ENCODE peak calls at places on chromosome 11, in seven cellular contexts. One of them, this sample, is unnamed.

GRCh38 chr11:97143463-97143862 is 753.6 kb downstream of the JRKL start:
- DNase-seq in T follicular helper cell: no peak
- DNase-seq in kidney: no peak
- DNase-seq in hippocampal formation: no peak
- DNase-seq in activated naive CD4-positive, alpha-beta T cell treated with anti-CD3 and anti-CD28 coated beads, Interleukin-2, amount 10 ng/mL, durations not matched to agents 7 days and 5 days: no peak
- DNase-seq in body of pancreas: no peak
- DNase-seq in neural crest cell: no peak
- DNase-seq in this sample: no peak

GRCh38 chr11:19628018-19628417 is 84.6 kb upstream of the NAV2 start:
- DNase-seq in T follicular helper cell: no peak
- DNase-seq in kidney: peak
- DNase-seq in hippocampal formation: no peak
- DNase-seq in activated naive CD4-positive, alpha-beta T cell treated with anti-CD3 and anti-CD28 coated beads, Interleukin-2, amount 10 ng/mL, durations not matched to agents 7 days and 5 days: no peak
- DNase-seq in body of pancreas: peak
- DNase-seq in neural crest cell: no peak
- DNase-seq in this sample: no peak

GRCh38 chr11:2212411-2213251 is 41.0 kb upstream of the TH start:
- DNase-seq in T follicular helper cell: no peak
- DNase-seq in kidney: peak
- DNase-seq in hippocampal formation: no peak
- DNase-seq in activated naive CD4-positive, alpha-beta T cell treated with anti-CD3 and anti-CD28 coated beads, Interleukin-2, amount 10 ng/mL, durations not matched to agents 7 days and 5 days: peak
- DNase-seq in body of pancreas: peak
- DNase-seq in neural crest cell: no peak
- DNase-seq in this sample: no peak

GRCh38 chr11:44564653-44565007 is 833 bp upstream of the CD82 start:
- DNase-seq in T follicular helper cell: no peak
- DNase-seq in kidney: peak
- DNase-seq in hippocampal formation: no peak
- DNase-seq in activated naive CD4-positive, alpha-beta T cell treated with anti-CD3 and anti-CD28 coated beads, Interleukin-2, amount 10 ng/mL, durations not matched to agents 7 days and 5 days: no peak
- DNase-seq in body of pancreas: peak
- DNase-seq in neural crest cell: no peak
- DNase-seq in this sample: peak

GRCh38 chr11:69115586-69116560 is 39.9 kb upstream of the SMIM38 start:
- DNase-seq in T follicular helper cell: no peak
- DNase-seq in kidney: peak
- DNase-seq in hippocampal formation: no peak
- DNase-seq in activated naive CD4-positive, alpha-beta T cell treated with anti-CD3 and anti-CD28 coated beads, Interleukin-2, amount 10 ng/mL, durations not matched to agents 7 days and 5 days: no peak
- DNase-seq in body of pancreas: peak
- DNase-seq in neural crest cell: no peak
- DNase-seq in this sample: no peak

GRCh38 chr11:62497132-62497915 is 49.3 kb downstream of the AHNAK start:
- DNase-seq in T follicular helper cell: no peak
- DNase-seq in kidney: no peak
- DNase-seq in hippocampal formation: peak
- DNase-seq in activated naive CD4-positive, alpha-beta T cell treated with anti-CD3 and anti-CD28 coated beads, Interleukin-2, amount 10 ng/mL, durations not matched to agents 7 days and 5 days: peak
- DNase-seq in body of pancreas: no peak
- DNase-seq in neural crest cell: no peak
- DNase-seq in this sample: peak

GRCh38 chr11:637593-638507 is 781 bp downstream of the DRD4 start:
- DNase-seq in T follicular helper cell: no peak
- DNase-seq in kidney: peak
- DNase-seq in hippocampal formation: no peak
- DNase-seq in activated naive CD4-positive, alpha-beta T cell treated with anti-CD3 and anti-CD28 coated beads, Interleukin-2, amount 10 ng/mL, durations not matched to agents 7 days and 5 days: no peak
- DNase-seq in body of pancreas: no peak
- DNase-seq in neural crest cell: no peak
- DNase-seq in this sample: no peak

GRCh38 chr11:8719260-8720190 is 36.9 kb downstream of the RPL27A start:
- DNase-seq in T follicular helper cell: no peak
- DNase-seq in kidney: peak
- DNase-seq in hippocampal formation: peak
- DNase-seq in activated naive CD4-positive, alpha-beta T cell treated with anti-CD3 and anti-CD28 coated beads, Interleukin-2, amount 10 ng/mL, durations not matched to agents 7 days and 5 days: no peak
- DNase-seq in body of pancreas: peak
- DNase-seq in neural crest cell: no peak
- DNase-seq in this sample: no peak

GRCh38 chr11:75668508-75669297 is at the start of gene MAP6:
- DNase-seq in T follicular helper cell: no peak
- DNase-seq in kidney: no peak
- DNase-seq in hippocampal formation: peak
- DNase-seq in activated naive CD4-positive, alpha-beta T cell treated with anti-CD3 and anti-CD28 coated beads, Interleukin-2, amount 10 ng/mL, durations not matched to agents 7 days and 5 days: peak
- DNase-seq in body of pancreas: no peak
- DNase-seq in neural crest cell: peak
- DNase-seq in this sample: peak

GRCh38 chr11:46513934-46514342 is 79.9 kb downstream of the AMBRA1 start:
- DNase-seq in T follicular helper cell: no peak
- DNase-seq in kidney: peak
- DNase-seq in hippocampal formation: no peak
- DNase-seq in activated naive CD4-positive, alpha-beta T cell treated with anti-CD3 and anti-CD28 coated beads, Interleukin-2, amount 10 ng/mL, durations not matched to agents 7 days and 5 days: no peak
- DNase-seq in body of pancreas: peak
- DNase-seq in neural crest cell: no peak
- DNase-seq in this sample: peak

GRCh38 chr11:1199689-1200610 is 22.9 kb upstream of the MUC5B start:
- DNase-seq in T follicular helper cell: no peak
- DNase-seq in kidney: peak
- DNase-seq in hippocampal formation: no peak
- DNase-seq in activated naive CD4-positive, alpha-beta T cell treated with anti-CD3 and anti-CD28 coated beads, Interleukin-2, amount 10 ng/mL, durations not matched to agents 7 days and 5 days: peak
- DNase-seq in body of pancreas: peak
- DNase-seq in neural crest cell: no peak
- DNase-seq in this sample: no peak

This sample was measured in pons.